ENCODE peak calls at places on chromosome 9, in nine cellular contexts. One of them, this sample, is unnamed.

GRCh38 chr9:111356567-111357244 is 26.7 kb upstream of the OR2K2 start:
- DNase-seq in HCT116: peak; percentile 52
- DNase-seq in HepG2: no peak
- DNase-seq in K562: no peak
- DNase-seq in A549: peak; percentile 79
- DNase-seq in GM23338: no peak
- DNase-seq in SK-N-SH: no peak
- DNase-seq in Panc1: peak; percentile 52
- DNase-seq in GM12878: no peak
- DNase-seq in this sample: no peak

GRCh38 chr9:129954868-129955550 is 88.0 kb downstream of the FNBP1 start:
- DNase-seq in A549: no peak
- DNase-seq in HepG2: no peak
- DNase-seq in Panc1: no peak
- DNase-seq in SK-N-SH: no peak
- DNase-seq in GM12878: no peak
- DNase-seq in K562: peak; percentile 40
- DNase-seq in HCT116: no peak
- DNase-seq in GM23338: no peak
- DNase-seq in this sample: peak; percentile 78

GRCh38 chr9:113623851-113624485 is 160.4 kb downstream of the RGS3 start:
- DNase-seq in K562: no peak
- DNase-seq in Panc1: no peak
- DNase-seq in GM23338: no peak
- DNase-seq in GM12878: no peak
- DNase-seq in HepG2: no peak
- DNase-seq in SK-N-SH: no peak
- DNase-seq in A549: no peak
- DNase-seq in HCT116: no peak
- DNase-seq in this sample: no peak

GRCh38 chr9:113580041-113580953 is 116.8 kb downstream of the RGS3 start:
- DNase-seq in SK-N-SH: no peak
- DNase-seq in HCT116: no peak
- DNase-seq in A549: no peak
- DNase-seq in Panc1: no peak
- DNase-seq in HepG2: no peak
- DNase-seq in GM12878: peak; percentile 66
- DNase-seq in GM23338: no peak
- DNase-seq in K562: no peak
- DNase-seq in this sample: no peak

GRCh38 chr9:93949073-93949693 is 6.0 kb downstream of the BARX1 start:
- DNase-seq in GM23338: peak; percentile 64
- DNase-seq in SK-N-SH: peak; percentile 30
- DNase-seq in HepG2: no peak
- DNase-seq in A549: no peak
- DNase-seq in K562: no peak
- DNase-seq in Panc1: no peak
- DNase-seq in HCT116: no peak
- DNase-seq in GM12878: no peak
- DNase-seq in this sample: no peak

GRCh38 chr9:87725900-87726709 is at the start of gene CTSL:
- DNase-seq in SK-N-SH: peak; percentile 90
- DNase-seq in HepG2: peak; percentile 76
- DNase-seq in HCT116: peak; percentile 59
- DNase-seq in Panc1: no peak
- DNase-seq in A549: peak; percentile 89
- DNase-seq in GM12878: no peak
- DNase-seq in K562: peak; percentile 90
- DNase-seq in GM23338: peak; percentile 95
- DNase-seq in this sample: peak; percentile 51

GRCh38 chr9:108166509-108166908 is 676.9 kb upstream of the KLF4 start:
- DNase-seq in SK-N-SH: no peak
- DNase-seq in Panc1: no peak
- DNase-seq in GM12878: no peak
- DNase-seq in HCT116: no peak
- DNase-seq in K562: no peak
- DNase-seq in HepG2: peak; percentile 23
- DNase-seq in A549: no peak
- DNase-seq in GM23338: no peak
- DNase-seq in this sample: no peak

GRCh38 chr9:71025728-71026127 is 95.7 kb downstream of the TRPM3 start:
- DNase-seq in SK-N-SH: no peak
- DNase-seq in A549: no peak
- DNase-seq in GM23338: no peak
- DNase-seq in K562: no peak
- DNase-seq in GM12878: no peak
- DNase-seq in Panc1: no peak
- DNase-seq in HepG2: no peak
- DNase-seq in HCT116: no peak
- DNase-seq in this sample: no peak

DNA sequence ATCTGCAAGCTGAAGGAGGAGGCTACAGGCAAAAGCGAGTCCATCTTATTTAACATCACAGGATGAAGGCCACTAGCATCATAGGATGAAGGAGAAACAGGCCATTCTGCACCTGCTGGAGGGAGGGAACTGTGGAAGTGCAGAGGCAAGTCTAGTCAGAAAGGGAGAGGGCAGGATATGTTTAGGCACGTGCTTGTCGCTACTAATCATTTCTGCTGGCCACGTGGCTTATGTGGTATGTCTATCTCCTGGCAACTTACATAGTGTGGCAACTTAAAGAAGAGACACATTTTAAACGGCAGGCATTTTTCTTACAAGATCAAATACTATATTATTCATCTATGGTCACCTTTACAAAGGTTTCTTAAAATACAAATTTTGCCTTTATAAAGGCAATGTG is 74.0 kb downstream of the GNAQ start:
- DNase-seq in GM12878: no peak
- DNase-seq in A549: no peak
- DNase-seq in K562: no peak
- DNase-seq in HCT116: no peak
- DNase-seq in SK-N-SH: no peak
- DNase-seq in Panc1: no peak
- DNase-seq in HepG2: no peak
- DNase-seq in GM23338: no peak
- DNase-seq in this sample: no peak
- TF ChIP-seq REST in GM12878: no peak
- TF ChIP-seq REST in A549: no peak
- TF ChIP-seq REST in K562: no peak
- TF ChIP-seq REST in HCT116: no peak
- TF ChIP-seq REST in SK-N-SH: no peak
- TF ChIP-seq REST in Panc1: no peak
- TF ChIP-seq REST in HepG2: no peak
- TF ChIP-seq REST in GM23338: no peak
- TF ChIP-seq REST in this sample: no peak

GRCh38 chr9:77945798-77946197 is 85.8 kb downstream of the GNAQ start:
- DNase-seq in Panc1: no peak
- DNase-seq in K562: no peak
- DNase-seq in SK-N-SH: no peak
- DNase-seq in GM12878: no peak
- DNase-seq in GM23338: no peak
- DNase-seq in HepG2: no peak
- DNase-seq in HCT116: no peak
- DNase-seq in A549: no peak
- DNase-seq in this sample: peak; percentile 66
- TF ChIP-seq REST in Panc1: no peak
- TF ChIP-seq REST in K562: no peak
- TF ChIP-seq REST in SK-N-SH: no peak
- TF ChIP-seq REST in GM12878: no peak
- TF ChIP-seq REST in GM23338: no peak
- TF ChIP-seq REST in HepG2: no peak
- TF ChIP-seq REST in HCT116: no peak
- TF ChIP-seq REST in A549: no peak
- TF ChIP-seq REST in this sample: no peak

GRCh38 chr9:135216666-135217431 is 129.4 kb downstream of the OLFM1 start:
- DNase-seq in SK-N-SH: peak; percentile 70
- DNase-seq in HCT116: no peak
- DNase-seq in GM23338: no peak
- DNase-seq in A549: no peak
- DNase-seq in HepG2: no peak
- DNase-seq in Panc1: no peak
- DNase-seq in GM12878: no peak
- DNase-seq in K562: no peak
- DNase-seq in this sample: no peak

GRCh38 chr9:135215571-135216161 is 128.2 kb downstream of the OLFM1 start:
- DNase-seq in SK-N-SH: peak; percentile 52
- DNase-seq in HCT116: no peak
- DNase-seq in GM23338: no peak
- DNase-seq in K562: no peak
- DNase-seq in GM12878: no peak
- DNase-seq in A549: no peak
- DNase-seq in Panc1: no peak
- DNase-seq in HepG2: no peak
- DNase-seq in this sample: no peak

GRCh38 chr9:135214706-135215105 is 127.2 kb downstream of the OLFM1 start:
- DNase-seq in SK-N-SH: no peak
- DNase-seq in A549: no peak
- DNase-seq in HepG2: no peak
- DNase-seq in HCT116: no peak
- DNase-seq in GM23338: no peak
- DNase-seq in K562: no peak
- DNase-seq in GM12878: no peak
- DNase-seq in Panc1: no peak
- DNase-seq in this sample: no peak

GRCh38 chr9:135217836-135218235 is 130.4 kb downstream of the OLFM1 start:
- DNase-seq in GM12878: no peak
- DNase-seq in A549: no peak
- DNase-seq in GM23338: no peak
- DNase-seq in HCT116: no peak
- DNase-seq in SK-N-SH: no peak
- DNase-seq in K562: no peak
- DNase-seq in Panc1: no peak
- DNase-seq in HepG2: no peak
- DNase-seq in this sample: no peak

GRCh38 chr9:135216236-135216635 is 128.8 kb downstream of the OLFM1 start:
- DNase-seq in HepG2: no peak
- DNase-seq in SK-N-SH: no peak
- DNase-seq in Panc1: no peak
- DNase-seq in A549: no peak
- DNase-seq in GM12878: no peak
- DNase-seq in GM23338: no peak
- DNase-seq in K562: no peak
- DNase-seq in HCT116: no peak
- DNase-seq in this sample: no peak
- TF ChIP-seq REST in HepG2: no peak
- TF ChIP-seq REST in SK-N-SH: no peak
- TF ChIP-seq REST in Panc1: no peak
- TF ChIP-seq REST in A549: no peak
- TF ChIP-seq REST in GM12878: no peak
- TF ChIP-seq REST in GM23338: no peak
- TF ChIP-seq REST in K562: no peak
- TF ChIP-seq REST in HCT116: no peak
- TF ChIP-seq REST in this sample: no peak

DNA sequence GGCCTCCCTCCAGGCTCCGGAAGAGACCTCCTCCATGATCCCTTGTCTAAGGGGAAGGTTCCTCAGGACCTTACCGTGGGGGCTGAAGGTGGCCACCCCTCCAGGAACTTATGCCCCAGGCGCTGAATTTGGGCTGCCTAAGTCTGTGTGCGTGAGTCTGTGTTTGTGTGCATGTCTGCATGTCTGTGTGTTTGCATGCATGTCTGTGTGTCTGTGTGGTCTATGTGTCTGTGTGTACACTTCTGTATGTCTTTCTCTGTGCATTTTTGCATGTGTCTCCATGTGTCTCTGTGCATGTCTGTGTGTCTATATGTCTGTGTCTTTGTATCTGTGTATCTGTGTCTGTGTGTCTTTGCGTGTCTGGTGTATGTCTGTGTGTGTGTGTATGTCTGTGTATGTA is 20.5 kb downstream of the ABO start:
- DNase-seq in A549: no peak
- DNase-seq in GM23338: no peak
- DNase-seq in K562: no peak
- DNase-seq in Panc1: no peak
- DNase-seq in SK-N-SH: no peak
- DNase-seq in GM12878: no peak
- DNase-seq in HepG2: no peak
- DNase-seq in HCT116: no peak
- DNase-seq in this sample: no peak
- TF ChIP-seq REST in A549: no peak
- TF ChIP-seq REST in GM23338: no peak
- TF ChIP-seq REST in K562: no peak
- TF ChIP-seq REST in Panc1: no peak
- TF ChIP-seq REST in SK-N-SH: no peak
- TF ChIP-seq REST in GM12878: no peak
- TF ChIP-seq REST in HepG2: no peak
- TF ChIP-seq REST in HCT116: no peak
- TF ChIP-seq REST in this sample: no peak

GRCh38 chr9:9389904-9390303 is 1222.9 kb downstream of the PTPRD start:
- DNase-seq in GM12878: no peak
- DNase-seq in HepG2: no peak
- DNase-seq in HCT116: no peak
- DNase-seq in A549: no peak
- DNase-seq in SK-N-SH: no peak
- DNase-seq in GM23338: no peak
- DNase-seq in Panc1: no peak
- DNase-seq in K562: no peak
- DNase-seq in this sample: no peak
- TF ChIP-seq REST in GM12878: no peak
- TF ChIP-seq REST in HepG2: no peak
- TF ChIP-seq REST in HCT116: no peak
- TF ChIP-seq REST in A549: no peak
- TF ChIP-seq REST in SK-N-SH: no peak
- TF ChIP-seq REST in GM23338: no peak
- TF ChIP-seq REST in Panc1: no peak
- TF ChIP-seq REST in K562: no peak
- TF ChIP-seq REST in this sample: no peak

GRCh38 chr9:99560561-99560960 is 261.1 kb upstream of the NR4A3 start:
- DNase-seq in K562: no peak
- DNase-seq in A549: no peak
- DNase-seq in HCT116: no peak
- DNase-seq in GM23338: no peak
- DNase-seq in SK-N-SH: no peak
- DNase-seq in HepG2: no peak
- DNase-seq in Panc1: no peak
- DNase-seq in GM12878: no peak
- DNase-seq in this sample: no peak
- TF ChIP-seq REST in K562: no peak
- TF ChIP-seq REST in A549: no peak
- TF ChIP-seq REST in HCT116: no peak
- TF ChIP-seq REST in GM23338: no peak
- TF ChIP-seq REST in SK-N-SH: no peak
- TF ChIP-seq REST in HepG2: no peak
- TF ChIP-seq REST in Panc1: no peak
- TF ChIP-seq REST in GM12878: no peak
- TF ChIP-seq REST in this sample: no peak

GRCh38 chr9:13786131-13786530 is 506.6 kb upstream of the MPDZ start:
- DNase-seq in A549: no peak
- DNase-seq in HCT116: no peak
- DNase-seq in GM23338: no peak
- DNase-seq in SK-N-SH: no peak
- DNase-seq in GM12878: no peak
- DNase-seq in HepG2: no peak
- DNase-seq in Panc1: no peak
- DNase-seq in K562: no peak
- DNase-seq in this sample: no peak
- TF ChIP-seq REST in A549: no peak
- TF ChIP-seq REST in HCT116: no peak
- TF ChIP-seq REST in GM23338: no peak
- TF ChIP-seq REST in SK-N-SH: no peak
- TF ChIP-seq REST in GM12878: no peak
- TF ChIP-seq REST in HepG2: no peak
- TF ChIP-seq REST in Panc1: no peak
- TF ChIP-seq REST in K562: no peak
- TF ChIP-seq REST in this sample: no peak

GRCh38 chr9:116546711-116547581 is 140.2 kb upstream of the TRIM32 start:
- DNase-seq in SK-N-SH: no peak
- DNase-seq in HepG2: peak; percentile 90
- DNase-seq in A549: peak; percentile 65
- DNase-seq in HCT116: no peak
- DNase-seq in K562: no peak
- DNase-seq in GM12878: no peak
- DNase-seq in GM23338: no peak
- DNase-seq in Panc1: no peak
- DNase-seq in this sample: peak; percentile 49
- TF ChIP-seq REST in SK-N-SH: no peak
- TF ChIP-seq REST in HepG2: no peak
- TF ChIP-seq REST in A549: no peak
- TF ChIP-seq REST in HCT116: no peak
- TF ChIP-seq REST in K562: no peak
- TF ChIP-seq REST in GM12878: no peak
- TF ChIP-seq REST in GM23338: no peak
- TF ChIP-seq REST in Panc1: no peak
- TF ChIP-seq REST in this sample: no peak

This sample was measured in HL-60.